ENCODE peak calls at places on chromosomes 3 and 15, in eight cellular contexts. One of them, this sample, is unnamed.

GRCh38 chr3:126026761-126027160 is 57.2 kb downstream of the SLC41A3 start:
- DNase-seq in right atrium auricular region: no peak
- DNase-seq in mammary epithelial cell: no peak
- DNase-seq in psoas muscle: no peak
- DNase-seq in HCT116: no peak
- DNase-seq in ascending aorta: no peak
- DNase-seq in mesenchymal stem cell: no peak
- DNase-seq in CD8-positive, alpha-beta memory T cell: no peak
- DNase-seq in this sample: no peak

GRCh38 chr3:25259871-25260270 is 168.2 kb upstream of the RARB start:
- DNase-seq in right atrium auricular region: no peak
- DNase-seq in mammary epithelial cell: no peak
- DNase-seq in psoas muscle: no peak
- DNase-seq in HCT116: no peak
- DNase-seq in ascending aorta: no peak
- DNase-seq in mesenchymal stem cell: no peak
- DNase-seq in CD8-positive, alpha-beta memory T cell: no peak
- DNase-seq in this sample: no peak

GRCh38 chr3:53092942-53093341 is 37.3 kb downstream of the RFT1 start:
- DNase-seq in right atrium auricular region: no peak
- DNase-seq in mammary epithelial cell: no peak
- DNase-seq in psoas muscle: no peak
- DNase-seq in HCT116: no peak
- DNase-seq in ascending aorta: no peak
- DNase-seq in mesenchymal stem cell: peak; percentile 32
- DNase-seq in CD8-positive, alpha-beta memory T cell: no peak
- DNase-seq in this sample: no peak

GRCh38 chr3:15443826-15444524 is 16.6 kb downstream of the EAF1 start:
- DNase-seq in right atrium auricular region: peak; percentile 50
- DNase-seq in mammary epithelial cell: no peak
- DNase-seq in psoas muscle: no peak
- DNase-seq in HCT116: no peak
- DNase-seq in ascending aorta: no peak
- DNase-seq in mesenchymal stem cell: peak; percentile 23
- DNase-seq in CD8-positive, alpha-beta memory T cell: no peak
- DNase-seq in this sample: no peak

GRCh38 chr3:186142556-186142955 is 33.7 kb upstream of the ETV5 start:
- DNase-seq in right atrium auricular region: no peak
- DNase-seq in mammary epithelial cell: no peak
- DNase-seq in psoas muscle: no peak
- DNase-seq in HCT116: no peak
- DNase-seq in ascending aorta: no peak
- DNase-seq in mesenchymal stem cell: no peak
- DNase-seq in CD8-positive, alpha-beta memory T cell: no peak
- DNase-seq in this sample: no peak

GRCh38 chr3:167876603-167877325 is 141.2 kb downstream of the SERPINI1 start:
- DNase-seq in right atrium auricular region: no peak
- DNase-seq in mammary epithelial cell: peak; percentile 45
- DNase-seq in psoas muscle: no peak
- DNase-seq in HCT116: peak; percentile 15
- DNase-seq in ascending aorta: no peak
- DNase-seq in mesenchymal stem cell: peak; percentile 85
- DNase-seq in CD8-positive, alpha-beta memory T cell: no peak
- DNase-seq in this sample: no peak

GRCh38 chr3:32626650-32627049 is 56.0 kb upstream of the DYNC1LI1 start:
- DNase-seq in right atrium auricular region: no peak
- DNase-seq in mammary epithelial cell: no peak
- DNase-seq in psoas muscle: no peak
- DNase-seq in HCT116: no peak
- DNase-seq in ascending aorta: no peak
- DNase-seq in mesenchymal stem cell: no peak
- DNase-seq in CD8-positive, alpha-beta memory T cell: no peak
- DNase-seq in this sample: no peak

GRCh38 chr15:90365414-90366055 is 13.5 kb downstream of the ZNF774 start:
- DNase-seq in right atrium auricular region: no peak
- DNase-seq in mammary epithelial cell: no peak
- DNase-seq in psoas muscle: no peak
- DNase-seq in HCT116: no peak
- DNase-seq in ascending aorta: no peak
- DNase-seq in mesenchymal stem cell: no peak
- DNase-seq in CD8-positive, alpha-beta memory T cell: no peak
- DNase-seq in this sample: no peak

GRCh38 chr3:8416965-8417364 is 84.7 kb upstream of the LMCD1 start:
- DNase-seq in right atrium auricular region: no peak
- DNase-seq in mammary epithelial cell: peak; percentile 31
- DNase-seq in psoas muscle: no peak
- DNase-seq in HCT116: peak; percentile 6
- DNase-seq in ascending aorta: no peak
- DNase-seq in mesenchymal stem cell: peak; percentile 38
- DNase-seq in CD8-positive, alpha-beta memory T cell: no peak
- DNase-seq in this sample: no peak

GRCh38 chr15:100694381-100695012 is 92.1 kb downstream of the ASB7 start:
- DNase-seq in right atrium auricular region: no peak
- DNase-seq in mammary epithelial cell: no peak
- DNase-seq in psoas muscle: no peak
- DNase-seq in HCT116: no peak
- DNase-seq in ascending aorta: no peak
- DNase-seq in mesenchymal stem cell: peak; percentile 83
- DNase-seq in CD8-positive, alpha-beta memory T cell: no peak
- DNase-seq in this sample: no peak

GRCh38 chr3:25592510-25592968 is 72.2 kb downstream of the TOP2B start:
- DNase-seq in right atrium auricular region: peak; percentile 84
- DNase-seq in mammary epithelial cell: peak; percentile 76
- DNase-seq in psoas muscle: peak; percentile 78
- DNase-seq in HCT116: peak; percentile 33
- DNase-seq in ascending aorta: no peak
- DNase-seq in mesenchymal stem cell: peak; percentile 86
- DNase-seq in CD8-positive, alpha-beta memory T cell: no peak
- DNase-seq in this sample: no peak

GRCh38 chr3:113428581-113428980 is 12.7 kb downstream of the CFAP44 start:
- DNase-seq in right atrium auricular region: no peak
- DNase-seq in mammary epithelial cell: peak; percentile 16
- DNase-seq in psoas muscle: no peak
- DNase-seq in HCT116: no peak
- DNase-seq in ascending aorta: no peak
- DNase-seq in mesenchymal stem cell: no peak
- DNase-seq in CD8-positive, alpha-beta memory T cell: no peak
- DNase-seq in this sample: no peak

GRCh38 chr15:87977907-87978306 is 278.6 kb downstream of the NTRK3 start:
- DNase-seq in right atrium auricular region: peak; percentile 13
- DNase-seq in mammary epithelial cell: no peak
- DNase-seq in psoas muscle: no peak
- DNase-seq in HCT116: no peak
- DNase-seq in ascending aorta: no peak
- DNase-seq in mesenchymal stem cell: no peak
- DNase-seq in CD8-positive, alpha-beta memory T cell: no peak
- DNase-seq in this sample: no peak

GRCh38 chr15:33242669-33243191 is 48.2 kb upstream of the FMN1 start:
- DNase-seq in right atrium auricular region: no peak
- DNase-seq in mammary epithelial cell: peak; percentile 86
- DNase-seq in psoas muscle: no peak
- DNase-seq in HCT116: no peak
- DNase-seq in ascending aorta: no peak
- DNase-seq in mesenchymal stem cell: peak; percentile 33
- DNase-seq in CD8-positive, alpha-beta memory T cell: no peak
- DNase-seq in this sample: no peak

GRCh38 chr15:100689500-100689899 is 87.1 kb downstream of the ASB7 start:
- DNase-seq in right atrium auricular region: no peak
- DNase-seq in mammary epithelial cell: no peak
- DNase-seq in psoas muscle: no peak
- DNase-seq in HCT116: no peak
- DNase-seq in ascending aorta: no peak
- DNase-seq in mesenchymal stem cell: no peak
- DNase-seq in CD8-positive, alpha-beta memory T cell: no peak
- DNase-seq in this sample: no peak

GRCh38 chr3:160931474-160931873 is 173.7 kb downstream of the B3GALNT1 start:
- DNase-seq in right atrium auricular region: no peak
- DNase-seq in mammary epithelial cell: no peak
- DNase-seq in psoas muscle: no peak
- DNase-seq in HCT116: no peak
- DNase-seq in ascending aorta: no peak
- DNase-seq in mesenchymal stem cell: no peak
- DNase-seq in CD8-positive, alpha-beta memory T cell: no peak
- DNase-seq in this sample: no peak

GRCh38 chr3:126356373-126357298 is 572 bp downstream of the KLF15 start:
- DNase-seq in right atrium auricular region: no peak
- DNase-seq in mammary epithelial cell: no peak
- DNase-seq in psoas muscle: peak; percentile 84
- DNase-seq in HCT116: no peak
- DNase-seq in ascending aorta: no peak
- DNase-seq in mesenchymal stem cell: no peak
- DNase-seq in CD8-positive, alpha-beta memory T cell: peak; percentile 16
- DNase-seq in this sample: peak; percentile 8

GRCh38 chr3:136235545-136235944 is 14.6 kb upstream of the PCCB start:
- DNase-seq in right atrium auricular region: no peak
- DNase-seq in mammary epithelial cell: no peak
- DNase-seq in psoas muscle: no peak
- DNase-seq in HCT116: no peak
- DNase-seq in ascending aorta: no peak
- DNase-seq in mesenchymal stem cell: no peak
- DNase-seq in CD8-positive, alpha-beta memory T cell: no peak
- DNase-seq in this sample: no peak
- H3K4me1 ChIP-seq in right atrium auricular region: no peaks in the 10 kb centered on the region
- H3K4me1 ChIP-seq in mammary epithelial cell: no peaks in the 10 kb centered on the region
- H3K4me1 ChIP-seq in psoas muscle: no peaks in the 10 kb centered on the region
- H3K4me1 ChIP-seq in HCT116: no peaks in the 10 kb centered on the region
- H3K4me1 ChIP-seq in ascending aorta: no peaks in the 10 kb centered on the region
- H3K4me1 ChIP-seq in mesenchymal stem cell: no peaks in the 10 kb centered on the region
- H3K4me1 ChIP-seq in CD8-positive, alpha-beta memory T cell: no peaks in the 10 kb centered on the region
- H3K4me1 ChIP-seq in this sample: no peaks in the 10 kb centered on the region

DNA sequence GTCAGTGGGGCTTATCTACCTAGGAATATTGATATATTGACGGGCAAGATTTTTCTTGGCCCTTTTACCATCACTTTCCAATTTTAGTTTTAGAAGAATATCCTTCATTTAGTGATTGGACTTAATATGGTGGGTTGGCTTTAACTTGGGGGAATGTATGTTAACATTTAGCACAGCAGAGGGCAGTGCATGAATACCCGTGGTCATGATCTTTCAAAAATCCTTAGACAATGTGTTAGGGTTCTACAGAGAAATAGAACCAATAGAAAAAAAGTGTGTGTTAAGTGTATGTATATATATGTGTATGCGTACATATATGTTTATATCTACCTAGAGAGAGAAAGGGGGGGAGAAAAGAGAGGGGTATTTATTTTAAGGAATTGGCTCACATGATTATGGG is 36.9 kb downstream of the GPR171 start:
- DNase-seq in right atrium auricular region: no peak
- DNase-seq in mammary epithelial cell: no peak
- DNase-seq in psoas muscle: no peak
- DNase-seq in HCT116: no peak
- DNase-seq in ascending aorta: no peak
- DNase-seq in mesenchymal stem cell: no peak
- DNase-seq in CD8-positive, alpha-beta memory T cell: no peak
- DNase-seq in this sample: no peak
- H3K4me1 ChIP-seq in right atrium auricular region: no peaks in the 10 kb centered on the region
- H3K4me1 ChIP-seq in mammary epithelial cell: peaks cover 2% of the 10 kb centered on the region
- H3K4me1 ChIP-seq in psoas muscle: peaks cover 22% of the 10 kb centered on the region
- H3K4me1 ChIP-seq in HCT116: no peaks in the 10 kb centered on the region
- H3K4me1 ChIP-seq in ascending aorta: no peaks in the 10 kb centered on the region
- H3K4me1 ChIP-seq in mesenchymal stem cell: no peaks in the 10 kb centered on the region
- H3K4me1 ChIP-seq in CD8-positive, alpha-beta memory T cell: peaks cover 17% of the 10 kb centered on the region
- H3K4me1 ChIP-seq in this sample: peaks cover 7% of the 10 kb centered on the region

DNA sequence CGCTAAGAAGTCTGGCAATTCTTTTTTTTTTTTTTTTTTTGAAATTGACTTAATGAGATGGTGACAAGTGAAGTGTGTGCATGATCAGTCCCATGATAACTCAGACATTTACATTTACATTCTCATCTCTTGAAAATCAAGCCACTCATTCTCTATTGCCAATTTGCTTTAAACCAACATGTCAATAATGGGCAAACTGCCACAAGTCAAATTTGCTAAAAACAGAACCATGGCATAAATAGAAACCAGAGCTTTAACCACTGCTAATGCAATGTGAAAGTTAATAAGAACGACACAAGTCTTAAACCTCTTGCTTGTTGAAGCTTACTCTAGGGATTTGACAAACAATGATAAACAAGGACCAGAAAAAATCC is 12.0 kb upstream of the COL8A1 start:
- DNase-seq in right atrium auricular region: no peak
- DNase-seq in mammary epithelial cell: no peak
- DNase-seq in psoas muscle: no peak
- DNase-seq in HCT116: no peak
- DNase-seq in ascending aorta: no peak
- DNase-seq in mesenchymal stem cell: no peak
- DNase-seq in CD8-positive, alpha-beta memory T cell: no peak
- DNase-seq in this sample: no peak
- H3K4me1 ChIP-seq in right atrium auricular region: no peaks in the 10 kb centered on the region
- H3K4me1 ChIP-seq in mammary epithelial cell: peaks cover 23% of the 10 kb centered on the region
- H3K4me1 ChIP-seq in psoas muscle: no peaks in the 10 kb centered on the region
- H3K4me1 ChIP-seq in HCT116: no peaks in the 10 kb centered on the region
- H3K4me1 ChIP-seq in ascending aorta: no peaks in the 10 kb centered on the region
- H3K4me1 ChIP-seq in mesenchymal stem cell: peaks cover 2% of the 10 kb centered on the region
- H3K4me1 ChIP-seq in CD8-positive, alpha-beta memory T cell: no peaks in the 10 kb centered on the region
- H3K4me1 ChIP-seq in this sample: no peaks in the 10 kb centered on the region

GRCh38 chr3:71690222-71690821 is 34.9 kb downstream of the EIF4E3 start:
- DNase-seq in right atrium auricular region: no peak
- DNase-seq in mammary epithelial cell: peak; percentile 82
- DNase-seq in psoas muscle: no peak
- DNase-seq in HCT116: no peak
- DNase-seq in ascending aorta: no peak
- DNase-seq in mesenchymal stem cell: peak; percentile 82
- DNase-seq in CD8-positive, alpha-beta memory T cell: no peak
- DNase-seq in this sample: no peak

GRCh38 chr3:71692139-71692538 is 33.1 kb downstream of the EIF4E3 start:
- DNase-seq in right atrium auricular region: no peak
- DNase-seq in mammary epithelial cell: no peak
- DNase-seq in psoas muscle: no peak
- DNase-seq in HCT116: no peak
- DNase-seq in ascending aorta: no peak
- DNase-seq in mesenchymal stem cell: no peak
- DNase-seq in CD8-positive, alpha-beta memory T cell: no peak
- DNase-seq in this sample: no peak

GRCh38 chr3:71693641-71694040 is 31.6 kb downstream of the EIF4E3 start:
- DNase-seq in right atrium auricular region: no peak
- DNase-seq in mammary epithelial cell: no peak
- DNase-seq in psoas muscle: no peak
- DNase-seq in HCT116: no peak
- DNase-seq in ascending aorta: no peak
- DNase-seq in mesenchymal stem cell: no peak
- DNase-seq in CD8-positive, alpha-beta memory T cell: no peak
- DNase-seq in this sample: no peak

GRCh38 chr3:71694358-71694999 is 30.7 kb downstream of the EIF4E3 start:
- DNase-seq in right atrium auricular region: no peak
- DNase-seq in mammary epithelial cell: peak; percentile 65
- DNase-seq in psoas muscle: no peak
- DNase-seq in HCT116: no peak
- DNase-seq in ascending aorta: no peak
- DNase-seq in mesenchymal stem cell: peak; percentile 98
- DNase-seq in CD8-positive, alpha-beta memory T cell: no peak
- DNase-seq in this sample: no peak

DNA sequence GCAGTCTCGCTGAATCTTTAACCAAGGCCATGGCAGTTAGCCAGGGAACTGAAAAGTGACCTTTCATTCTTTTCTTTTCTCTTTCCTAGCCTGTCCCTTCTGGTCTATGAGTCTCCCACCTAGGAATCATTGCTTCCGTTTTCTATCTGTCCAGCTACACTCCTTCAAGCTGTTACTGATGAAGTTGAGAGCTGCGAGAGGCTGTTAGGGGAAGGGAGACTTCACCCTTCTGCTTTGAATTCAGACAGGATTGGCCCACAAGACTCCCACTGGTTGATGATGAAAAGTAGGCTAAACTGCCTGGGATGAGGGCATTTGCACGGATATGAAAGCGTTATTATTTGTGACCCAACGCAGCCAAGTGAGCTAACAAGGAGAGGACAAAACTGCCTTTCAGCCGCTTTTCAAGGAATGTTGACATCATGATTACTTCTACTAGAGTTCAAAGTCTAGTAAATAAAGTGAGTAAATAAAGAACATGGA is 30.2 kb downstream of the EIF4E3 start:
- DNase-seq in right atrium auricular region: no peak
- DNase-seq in mammary epithelial cell: no peak
- DNase-seq in psoas muscle: no peak
- DNase-seq in HCT116: no peak
- DNase-seq in ascending aorta: no peak
- DNase-seq in mesenchymal stem cell: no peak
- DNase-seq in CD8-positive, alpha-beta memory T cell: no peak
- DNase-seq in this sample: no peak
- H3K4me1 ChIP-seq in right atrium auricular region: no peaks in the 10 kb centered on the region
- H3K4me1 ChIP-seq in mammary epithelial cell: peaks cover 22% of the 10 kb centered on the region
- H3K4me1 ChIP-seq in psoas muscle: peaks cover 5% of the 10 kb centered on the region
- H3K4me1 ChIP-seq in HCT116: no peaks in the 10 kb centered on the region
- H3K4me1 ChIP-seq in ascending aorta: no peaks in the 10 kb centered on the region
- H3K4me1 ChIP-seq in mesenchymal stem cell: peaks cover 9% of the 10 kb centered on the region
- H3K4me1 ChIP-seq in CD8-positive, alpha-beta memory T cell: no peaks in the 10 kb centered on the region
- H3K4me1 ChIP-seq in this sample: no peaks in the 10 kb centered on the region

This sample was measured in CD4-positive, CD25-positive, alpha-beta regulatory T cell.